ENCODE peak calls at places on chromosomes 2 and 18, in eight cellular contexts. N is right cardiac atrium; S is CD8-positive, alpha-beta memory T cell; B is H7; I is transverse colon; Y is foreskin keratinocyte; E is IMR-90; L is tibial artery. X is an unnamed sample.

GRCh38 chr18:5630057-5630765 is 86.4 kb upstream of the EPB41L3 start:
- DNase-seq in N (peak; percentile 91), S (no peak), B (peak; percentile 95), I (peak; percentile 88), Y (peak; percentile 57), E (peak; percentile 41), L (peak; percentile 72), X (no peak)

GRCh38 chr18:60894254-60894945 is 438.8 kb upstream of the CDH20 start:
- DNase-seq in N (no peak), S (no peak), B (no peak), I (no peak), Y (peak; percentile 94), E (no peak), L (no peak), X (no peak)

GRCh38 chr2:161843936-161844335 is 219.7 kb downstream of the SLC4A10 start:
- DNase-seq in N (no peak), S (no peak), B (no peak), I (no peak), Y (no peak), E (no peak), L (no peak), X (no peak)

GRCh38 chr2:241638063-241638660 is 669 bp downstream of the ATG4B start:
- DNase-seq in N (no peak), S (peak; percentile 33), B (no peak), I (no peak), Y (no peak), E (no peak), L (no peak), X (no peak)

GRCh38 chr2:6926071-6926732 is 9.0 kb downstream of the RNF144A start:
- DNase-seq in N (no peak), S (no peak), B (no peak), I (no peak), Y (no peak), E (no peak), L (no peak), X (no peak)

GRCh38 chr2:25250331-25251031 is 82.1 kb upstream of the POMC start:
- DNase-seq in N (peak; percentile 51), S (no peak), B (peak; percentile 80), I (no peak), Y (no peak), E (peak; percentile 92), L (no peak), X (peak; percentile 74)

GRCh38 chr2:204340511-204340910 is 204.8 kb upstream of the PARD3B start:
- DNase-seq in N (no peak), S (no peak), B (no peak), I (no peak), Y (no peak), E (no peak), L (no peak), X (no peak)

GRCh38 chr2:113174369-113174735 is 581 bp downstream of the PSD4 start:
- DNase-seq in N (no peak), S (no peak), B (peak; percentile 48), I (no peak), Y (no peak), E (no peak), L (no peak), X (no peak)

GRCh38 chr2:157160131-157160530 is 97.4 kb upstream of the GALNT5 start:
- DNase-seq in N (no peak), S (no peak), B (no peak), I (no peak), Y (no peak), E (no peak), L (no peak), X (no peak)

GRCh38 chr2:196925768-196926561 is 542 bp downstream of the PGAP1 start:
- DNase-seq in N (peak; percentile 51), S (no peak), B (peak; percentile 64), I (peak; percentile 26), Y (peak; percentile 79), E (peak; percentile 26), L (peak; percentile 32), X (no peak)

GRCh38 chr2:20516646-20517341 is 69.9 kb downstream of the RHOB start:
- DNase-seq in N (peak; percentile 78), S (no peak), B (peak; percentile 19), I (no peak), Y (no peak), E (peak; percentile 42), L (no peak), X (no peak)

GRCh38 chr2:202249521-202249850 is 11.1 kb upstream of the SUMO1 start:
- DNase-seq in N (no peak), S (no peak), B (no peak), I (no peak), Y (peak; percentile 97), E (peak; percentile 22), L (no peak), X (no peak)

GRCh38 chr2:109434351-109434750 is 179.4 kb downstream of the SEPTIN10 start:
- DNase-seq in N (no peak), S (no peak), B (no peak), I (no peak), Y (no peak), E (no peak), L (no peak), X (no peak)

GRCh38 chr2:128028668-128029054 is 802 bp upstream of the SAP130 start:
- DNase-seq in N (no peak), S (no peak), B (no peak), I (no peak), Y (peak; percentile 13), E (no peak), L (no peak), X (no peak)

GRCh38 chr2:39335930-39336329 is 92.2 kb upstream of the CDKL4 start:
- DNase-seq in N (no peak), S (no peak), B (no peak), I (no peak), Y (no peak), E (no peak), L (no peak), X (no peak)

GRCh38 chr2:8303322-8303832 is 378.5 kb upstream of the ID2 start:
- DNase-seq in N (peak; percentile 84), S (peak; percentile 81), B (no peak), I (peak; percentile 81), Y (no peak), E (no peak), L (peak; percentile 82), X (no peak)

GRCh38 chr2:218986148-218986761 is 1.3 kb upstream of the FEV start:
- DNase-seq in N (no peak), S (no peak), B (no peak), I (no peak), Y (no peak), E (no peak), L (no peak), X (no peak)

GRCh38 chr2:209086761-209087160 is 337.1 kb upstream of the MAP2 start:
- DNase-seq in N (no peak), S (no peak), B (no peak), I (no peak), Y (peak; percentile 44), E (no peak), L (no peak), X (no peak)

GRCh38 chr2:165610591-165611029 is 141.1 kb downstream of the CSRNP3 start:
- DNase-seq in N (no peak), S (no peak), B (peak; percentile 32), I (no peak), Y (no peak), E (no peak), L (no peak), X (no peak)

GRCh38 chr2:136070913-136071312 is 47.0 kb downstream of the CXCR4 start:
- DNase-seq in N (no peak), S (no peak), B (no peak), I (no peak), Y (no peak), E (no peak), L (no peak), X (no peak)

GRCh38 chr2:191721331-191721730 is 43.4 kb downstream of the NABP1 start:
- DNase-seq in N (no peak), S (no peak), B (no peak), I (no peak), Y (no peak), E (no peak), L (no peak), X (no peak)

GRCh38 chr18:49565656-49566055 is 3.8 kb downstream of the LIPG start:
- DNase-seq in N (peak; percentile 67), S (no peak), B (no peak), I (peak; percentile 21), Y (no peak), E (peak; percentile 16), L (no peak), X (no peak)

GRCh38 chr2:144382848-144383247 is 137.1 kb downstream of the ZEB2 start:
- DNase-seq in N (no peak), S (peak; percentile 81), B (no peak), I (no peak), Y (no peak), E (no peak), L (peak; percentile 34), X (no peak)

GRCh38 chr18:63182247-63182771 is 137.3 kb downstream of the BCL2 start:
- DNase-seq in N (no peak), S (no peak), B (no peak), I (no peak), Y (no peak), E (no peak), L (no peak), X (no peak)
- H3K27me3 ChIP-seq in N (no peaks in the 10 kb centered on the region), S (no peaks in the 10 kb centered on the region), B (no peaks in the 10 kb centered on the region), I (no peaks in the 10 kb centered on the region), Y (peaks cover 32% of the 10 kb centered on the region), E (peaks cover 42% of the 10 kb centered on the region), L (no peaks in the 10 kb centered on the region), X (no peaks in the 10 kb centered on the region)

GRCh38 chr2:50765590-50765989 is 266.3 kb downstream of the NRXN1 start:
- DNase-seq in N (no peak), S (no peak), B (no peak), I (no peak), Y (no peak), E (no peak), L (no peak), X (no peak)
- H3K27me3 ChIP-seq in N (no peaks in the 10 kb centered on the region), S (no peaks in the 10 kb centered on the region), B (no peaks in the 10 kb centered on the region), I (no peaks in the 10 kb centered on the region), Y (no peaks in the 10 kb centered on the region), E (no peaks in the 10 kb centered on the region), L (no peaks in the 10 kb centered on the region), X (no peaks in the 10 kb centered on the region)

DNA sequence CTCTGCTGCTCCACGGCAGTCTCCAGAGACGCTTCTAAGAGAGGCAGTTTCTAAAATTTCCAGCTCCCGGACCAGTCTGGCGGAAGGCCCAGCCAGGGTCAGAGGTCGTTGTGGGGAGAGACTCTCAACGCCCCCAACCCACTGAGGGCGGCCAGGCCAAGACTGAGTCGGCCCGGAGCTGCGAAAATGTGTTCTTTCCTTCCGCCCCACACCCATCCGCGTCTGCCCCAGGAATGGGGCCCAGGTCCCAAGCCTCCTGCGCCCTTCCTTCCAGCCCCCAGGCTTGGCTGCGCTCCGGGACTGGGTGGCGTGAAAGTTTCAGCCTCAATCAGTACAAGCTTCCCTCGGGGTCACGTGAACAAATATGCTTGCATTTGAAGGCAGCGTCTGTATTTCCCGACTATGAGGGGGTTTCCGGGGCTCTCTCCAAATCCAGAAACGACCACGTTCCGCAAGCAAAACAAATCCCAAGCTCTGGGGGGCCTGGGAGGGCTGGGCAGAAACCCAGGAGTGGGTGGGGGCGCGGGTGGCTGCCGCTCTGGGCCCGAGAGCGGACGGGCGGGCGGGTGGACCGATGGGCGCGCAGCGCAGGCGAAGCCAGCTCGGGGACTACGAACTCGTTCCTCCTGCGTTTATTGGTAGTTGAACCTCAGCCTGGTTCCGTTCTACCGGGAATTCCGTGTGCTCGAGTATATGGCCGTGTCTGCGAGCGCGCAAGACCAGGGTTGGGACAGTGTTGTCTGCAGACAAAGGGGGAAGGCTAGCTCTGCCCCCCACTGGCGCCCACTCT is 3.3 kb downstream of the HOXD3 start:
- DNase-seq in N (no peak), S (no peak), B (peak; percentile 71), I (no peak), Y (no peak), E (no peak), L (no peak), X (no peak)
- H3K27me3 ChIP-seq in N (no peaks in the 10 kb centered on the region), S (peaks cover 84% of the 10 kb centered on the region), B (peaks cover 100% of the 10 kb centered on the region), I (peaks cover 96% of the 10 kb centered on the region), Y (peaks cover 94% of the 10 kb centered on the region), E (peaks cover 96% of the 10 kb centered on the region), L (peaks cover 86% of the 10 kb centered on the region), X (no peaks in the 10 kb centered on the region)

GRCh38 chr2:185939858-185940257 is 201.3 kb downstream of the FSIP2 start:
- DNase-seq in N (no peak), S (no peak), B (no peak), I (no peak), Y (peak; percentile 27), E (no peak), L (no peak), X (no peak)
- H3K27me3 ChIP-seq in N (no peaks in the 10 kb centered on the region), S (no peaks in the 10 kb centered on the region), B (no peaks in the 10 kb centered on the region), I (no peaks in the 10 kb centered on the region), Y (no peaks in the 10 kb centered on the region), E (no peaks in the 10 kb centered on the region), L (no peaks in the 10 kb centered on the region), X (no peaks in the 10 kb centered on the region)

X was measured in kidney epithelial cell.